ENCODE peak calls at places on chromosomes 16 and 17, in eight cellular contexts. R, F, I, B, D, A, K and C are unnamed samples.

GRCh38 chr16:22355487-22355908 is 18.9 kb downstream of the CDR2 start:
- DNase-seq in K (no peak), I (no peak), D (no peak), F (no peak), B (no peak), A (no peak), R (no peak), C (no peak)

GRCh38 chr16:7083086-7083485 is 249.6 kb upstream of the RBFOX1 start:
- DNase-seq in B (no peak), D (no peak), R (no peak), A (no peak), I (no peak), F (no peak), K (no peak), C (no peak)

GRCh38 chr16:49108611-49109010 is 173.0 kb downstream of the CBLN1 start:
- DNase-seq in A (no peak), D (no peak), K (no peak), I (no peak), R (no peak), F (no peak), B (no peak), C (no peak)

GRCh38 chr16:6672507-6672906 is 660.1 kb upstream of the RBFOX1 start:
- DNase-seq in D (no peak), A (no peak), R (no peak), F (no peak), K (no peak), B (no peak), I (no peak), C (no peak)

GRCh38 chr17:77616243-77616731 is 342.2 kb upstream of the TNRC6C start:
- DNase-seq in B (no peak), A (no peak), K (no peak), F (no peak), D (no peak), I (peak; percentile 25), R (peak; percentile 59), C (no peak)

GRCh38 chr17:62188713-62189112 is 123.6 kb upstream of the MED13 start:
- DNase-seq in I (no peak), B (no peak), D (no peak), F (no peak), R (no peak), K (no peak), A (no peak), C (no peak)

GRCh38 chr16:54657058-54657708 is 273.5 kb upstream of the IRX5 start:
- DNase-seq in I (peak; percentile 49), R (peak; percentile 61), D (no peak), K (no peak), B (no peak), A (no peak), F (no peak), C (no peak)

GRCh38 chr16:12758031-12758669 is 45.5 kb downstream of the CPPED1 start:
- DNase-seq in D (no peak), I (no peak), A (no peak), R (no peak), F (no peak), K (no peak), B (no peak), C (no peak)

GRCh38 chr16:83344014-83344413 is 463.8 kb upstream of the HSBP1 start:
- DNase-seq in A (no peak), F (no peak), I (peak; percentile 90), D (no peak), K (no peak), R (peak; percentile 95), B (no peak), C (no peak)

GRCh38 chr17:60091908-60092331 is 13.2 kb upstream of the HEATR6 start:
- DNase-seq in R (peak; percentile 72), D (no peak), F (no peak), I (peak; percentile 52), B (no peak), K (no peak), A (no peak), C (no peak)

GRCh38 chr17:2949469-2950044 is 113.8 kb downstream of the OR1D5 start:
- DNase-seq in I (peak; percentile 59), D (no peak), A (no peak), K (no peak), B (no peak), F (no peak), R (peak; percentile 77), C (no peak)

GRCh38 chr16:11386054-11386680 is 40.9 kb downstream of the RMI2 start:
- DNase-seq in B (no peak), K (no peak), A (no peak), R (no peak), F (no peak), D (no peak), I (no peak), C (no peak)

GRCh38 chr17:378068-378467 is 25.5 kb upstream of the RPH3AL start:
- DNase-seq in F (no peak), K (no peak), A (no peak), R (no peak), B (no peak), I (no peak), D (no peak), C (no peak)

GRCh38 chr16:50247906-50248608 is 18.3 kb upstream of the ADCY7 start:
- DNase-seq in K (peak; percentile 59), F (no peak), B (no peak), I (no peak), D (no peak), A (no peak), R (no peak), C (no peak)

GRCh38 chr17:9472094-9472493 is 103.5 kb downstream of the STX8 start:
- DNase-seq in I (peak; percentile 6), R (peak; percentile 40), B (no peak), K (no peak), D (no peak), A (no peak), F (no peak), C (no peak)

GRCh38 chr16:784431-784830 is 3.8 kb downstream of the RPUSD1 start:
- DNase-seq in F (no peak), A (no peak), I (no peak), K (no peak), D (no peak), R (no peak), B (no peak), C (no peak)

GRCh38 chr16:60225541-60225940 is 1491.4 kb upstream of the GOT2 start:
- DNase-seq in F (no peak), R (no peak), B (no peak), D (no peak), I (no peak), A (no peak), K (no peak), C (no peak)

GRCh38 chr17:47716381-47716780 is 16.7 kb upstream of the TBX21 start:
- DNase-seq in K (no peak), A (no peak), F (no peak), R (no peak), I (no peak), B (no peak), D (no peak), C (no peak)

GRCh38 chr17:59513934-59514841 is 51.2 kb upstream of the DHX40 start:
- DNase-seq in R (peak; percentile 37), B (peak; percentile 89), A (no peak), D (peak; percentile 48), F (peak; percentile 29), K (peak; percentile 90), I (peak; percentile 66), C (no peak)

GRCh38 chr16:83068686-83069085 is 441.9 kb downstream of the CDH13 start:
- DNase-seq in A (no peak), D (peak; percentile 7), K (no peak), F (no peak), R (peak; percentile 34), I (peak; percentile 50), B (peak; percentile 59), C (no peak)

GRCh38 chr16:1042776-1043349 is 29.7 kb upstream of the SSTR5 start:
- DNase-seq in R (no peak), F (no peak), I (no peak), D (no peak), B (no peak), A (no peak), K (no peak), C (no peak)

GRCh38 chr17:14522795-14523387 is 222.0 kb downstream of the HS3ST3B1 start:
- DNase-seq in R (no peak), B (no peak), K (no peak), A (no peak), I (no peak), F (no peak), D (no peak), C (no peak)

GRCh38 chr17:66831383-66832220 is 3.3 kb upstream of the CACNG5 start:
- DNase-seq in D (no peak), K (peak; percentile 50), I (no peak), A (no peak), F (no peak), R (no peak), B (no peak), C (no peak)

GRCh38 chr17:44197980-44198720 is 1.5 kb downstream of the ATXN7L3 start:
- DNase-seq in F (no peak), D (no peak), K (no peak), B (no peak), I (peak; percentile 76), R (peak; percentile 70), A (no peak), C (no peak)

GRCh38 chr17:19456016-19456927 is 45.2 kb downstream of the RNF112 start:
- DNase-seq in B (no peak), R (no peak), A (no peak), I (no peak), D (no peak), F (no peak), K (no peak), C (no peak)

GRCh38 chr17:7475764-7476422 is 3.5 kb downstream of the ZBTB4 start:
- DNase-seq in K (peak; percentile 92), B (no peak), A (no peak), D (no peak), I (peak; percentile 83), R (peak; percentile 26), F (no peak), C (no peak)

GRCh38 chr17:73969956-73970355 is 233.5 kb upstream of the RPL38 start:
- DNase-seq in A (no peak), I (peak; percentile 18), F (peak; percentile 18), B (no peak), R (no peak), D (peak; percentile 14), K (peak; percentile 73), C (peak; percentile 38)

GRCh38 chr17:78664476-78665384 is 87.5 kb upstream of the DNAH17 start:
- DNase-seq in B (no peak), R (no peak), K (no peak), D (no peak), A (no peak), I (no peak), F (no peak), C (no peak)

GRCh38 chr17:57806083-57806830 is 43.6 kb downstream of the MRPS23 start:
- DNase-seq in F (no peak), K (no peak), R (no peak), I (no peak), B (peak; percentile 49), A (no peak), D (peak; percentile 63), C (no peak)

GRCh38 chr16:15950167-15950854 is 895 bp downstream of the ABCC1 start:
- DNase-seq in D (no peak), B (peak; percentile 5), K (peak; percentile 80), F (no peak), I (peak; percentile 63), R (peak; percentile 60), A (no peak), C (no peak)

GRCh38 chr16:58741166-58741565 is 7.0 kb upstream of the GOT2 start:
- DNase-seq in D (no peak), B (no peak), I (no peak), R (no peak), F (no peak), K (no peak), A (no peak), C (no peak)

GRCh38 chr16:84247844-84248243 is 8.0 kb upstream of the KCNG4 start:
- DNase-seq in R (peak; percentile 80), K (no peak), B (no peak), I (peak; percentile 46), F (no peak), A (no peak), D (no peak), C (no peak)

GRCh38 chr17:4786111-4786491 is at the start of gene VMO1:
- DNase-seq in A (no peak), D (no peak), F (no peak), B (no peak), R (peak; percentile 56), I (peak; percentile 38), K (peak; percentile 74), C (no peak)

GRCh38 chr16:85479972-85480726 is 133.0 kb upstream of the GSE1 start:
- DNase-seq in R (no peak), A (no peak), I (no peak), D (peak; percentile 66), F (no peak), B (peak; percentile 68), K (no peak), C (no peak)